ENCODE peak calls at places on chromosome 17, in six cellular contexts. A is Peyer's patch, U is cardiac muscle cell, S is transverse colon, T is neural progenitor cell, Q is heart left ventricle. H is an unnamed sample. For H3K4me1, the result is how much of the 10 kb centered on the place peaks cover.

GRCh38 chr17:72407336-72408121 is 286.7 kb downstream of the SOX9 start:
- DNase-seq in A (no peak), U (no peak), S (peak), T (no peak), Q (peak), H (peak)

GRCh38 chr17:44297975-44298374 is 10.4 kb upstream of the RUNDC3A start:
- DNase-seq in A (no peak), U (no peak), S (no peak), T (no peak), Q (no peak), H (no peak)

GRCh38 chr17:73770115-73770848 is 126.0 kb upstream of the SDK2 start:
- DNase-seq in A (no peak), U (peak), S (peak), T (no peak), Q (peak), H (peak)

GRCh38 chr17:16939271-16939576 is 32.7 kb downstream of the TNFRSF13B start:
- DNase-seq in A (no peak), U (no peak), S (no peak), T (no peak), Q (no peak), H (no peak)

GRCh38 chr17:39553326-39553945 is 54.3 kb downstream of the NEUROD2 start:
- DNase-seq in A (no peak), U (no peak), S (no peak), T (no peak), Q (no peak), H (no peak)

GRCh38 chr17:59400858-59401257 is 69.4 kb downstream of the YPEL2 start:
- DNase-seq in A (no peak), U (no peak), S (no peak), T (no peak), Q (no peak), H (no peak)

GRCh38 chr17:82631544-82631943 is 16.7 kb downstream of the WDR45B start:
- DNase-seq in A (no peak), U (no peak), S (no peak), T (no peak), Q (no peak), H (no peak)

GRCh38 chr17:10661377-10661906 is 4.3 kb upstream of the MYH3 start:
- DNase-seq in A (no peak), U (no peak), S (no peak), T (peak), Q (no peak), H (no peak)

GRCh38 chr17:18004345-18004744 is 31.7 kb downstream of the DRC3 start:
- DNase-seq in A (no peak), U (no peak), S (no peak), T (no peak), Q (no peak), H (no peak)

GRCh38 chr17:32609085-32609484 is 122.3 kb downstream of the CDK5R1 start:
- DNase-seq in A (peak), U (no peak), S (peak), T (no peak), Q (peak), H (peak)

GRCh38 chr17:76179496-76180467 is 38.7 kb upstream of the FOXJ1 start:
- DNase-seq in A (no peak), U (no peak), S (no peak), T (no peak), Q (no peak), H (no peak)

GRCh38 chr17:44688675-44689491 is 693 bp downstream of the CCDC43 start:
- DNase-seq in A (no peak), U (peak), S (no peak), T (no peak), Q (no peak), H (no peak)

GRCh38 chr17:21194688-21195087 is 19.3 kb downstream of the TMEM11 start:
- DNase-seq in A (peak), U (no peak), S (no peak), T (no peak), Q (no peak), H (no peak)

GRCh38 chr17:75856062-75856681 is 1.0 kb upstream of the WBP2 start:
- DNase-seq in A (peak), U (no peak), S (peak), T (no peak), Q (no peak), H (peak)

GRCh38 chr17:59105852-59106462 is 723 bp downstream of the TRIM37 start:
- DNase-seq in A (peak), U (no peak), S (peak), T (no peak), Q (peak), H (peak)

GRCh38 chr17:82238562-82239201 is 9.8 kb downstream of the SLC16A3 start:
- DNase-seq in A (peak), U (no peak), S (peak), T (no peak), Q (peak), H (peak)

GRCh38 chr17:45677770-45678169 is 106.3 kb upstream of the CRHR1 start:
- DNase-seq in A (no peak), U (no peak), S (no peak), T (no peak), Q (no peak), H (no peak)

GRCh38 chr17:74192950-74193781 is 10.3 kb upstream of the RPL38 start:
- DNase-seq in A (no peak), U (no peak), S (peak), T (no peak), Q (peak), H (peak)

GRCh38 chr17:48717367-48718161 is 4.8 kb downstream of the PRAC1 start:
- DNase-seq in A (no peak), U (no peak), S (no peak), T (no peak), Q (no peak), H (no peak)

GRCh38 chr17:16991349-16992009 is 19.6 kb upstream of the TNFRSF13B start:
- DNase-seq in A (peak), U (peak), S (peak), T (peak), Q (peak), H (peak)

GRCh38 chr17:46822388-46822921 is 4.0 kb upstream of the WNT3 start:
- DNase-seq in A (no peak), U (no peak), S (peak), T (no peak), Q (no peak), H (no peak)

GRCh38 chr17:77839324-77840155 is 119.0 kb upstream of the TNRC6C start:
- DNase-seq in A (no peak), U (no peak), S (peak), T (no peak), Q (no peak), H (no peak)

GRCh38 chr17:83006515-83007455 is 72.6 kb upstream of the METRNL start:
- DNase-seq in A (no peak), U (peak), S (no peak), T (no peak), Q (no peak), H (no peak)

GRCh38 chr17:64441772-64442549 is 7.0 kb upstream of the MILR1 start:
- DNase-seq in A (no peak), U (no peak), S (peak), T (no peak), Q (peak), H (peak)

GRCh38 chr17:43360739-43361498 is 37.9 kb upstream of the ARL4D start:
- DNase-seq in A (peak), U (peak), S (peak), T (peak), Q (peak), H (peak)

GRCh38 chr17:63740464-63741181 is 976 bp downstream of the STRADA start:
- DNase-seq in A (no peak), U (no peak), S (no peak), T (no peak), Q (no peak), H (no peak)

GRCh38 chr17:38727661-38728220 is 2.4 kb upstream of the CISD3 start:
- DNase-seq in A (no peak), U (no peak), S (no peak), T (no peak), Q (no peak), H (no peak)

GRCh38 chr17:82148011-82148410 is 50.0 kb upstream of the FASN start:
- DNase-seq in A (no peak), U (no peak), S (no peak), T (no peak), Q (no peak), H (no peak)

GRCh38 chr17:64174686-64175456 is 44.9 kb upstream of the ERN1 start:
- DNase-seq in A (no peak), U (no peak), S (no peak), T (no peak), Q (peak), H (peak)

GRCh38 chr17:69350911-69351310 is 24.0 kb upstream of the ABCA5 start:
- DNase-seq in A (no peak), U (no peak), S (no peak), T (no peak), Q (no peak), H (no peak)

DNA sequence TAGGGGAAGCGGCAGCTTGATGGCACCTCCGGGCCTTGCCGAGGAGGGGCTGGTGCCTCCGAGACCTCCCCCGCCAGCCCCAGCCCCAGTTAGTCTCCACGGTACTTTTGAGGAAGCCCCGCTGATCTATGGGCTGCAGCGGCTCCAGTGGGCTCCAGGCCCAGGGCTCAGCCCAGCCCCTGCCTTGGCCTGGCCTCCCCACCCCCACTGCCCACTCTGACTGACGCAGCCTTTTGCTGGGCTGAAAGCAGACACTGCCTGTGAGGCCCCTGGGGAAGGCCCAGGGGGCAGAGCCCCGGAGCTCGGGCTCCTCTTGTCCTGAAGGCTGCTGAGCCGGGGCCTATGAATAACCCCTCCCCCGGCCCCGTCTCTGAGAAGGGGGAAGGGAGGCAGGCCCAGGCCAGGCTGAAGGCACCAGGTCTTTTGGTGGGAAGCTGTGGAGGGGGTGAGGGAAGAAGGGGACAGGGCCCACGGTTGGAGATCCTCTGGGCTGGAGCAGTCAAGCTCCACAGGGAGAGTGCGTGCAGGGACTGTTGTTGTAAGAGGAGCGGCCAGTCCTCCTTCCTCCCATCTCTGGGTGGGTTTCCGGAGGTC is 7.5 kb upstream of the SMTNL2 start:
- DNase-seq in A (no peak), U (peak), S (no peak), T (peak), Q (no peak), H (no peak)
- H3K4me3 ChIP-seq in A (no peak), U (no peak), S (no peak), T (no peak), Q (no peak), H (no peak)

DNA sequence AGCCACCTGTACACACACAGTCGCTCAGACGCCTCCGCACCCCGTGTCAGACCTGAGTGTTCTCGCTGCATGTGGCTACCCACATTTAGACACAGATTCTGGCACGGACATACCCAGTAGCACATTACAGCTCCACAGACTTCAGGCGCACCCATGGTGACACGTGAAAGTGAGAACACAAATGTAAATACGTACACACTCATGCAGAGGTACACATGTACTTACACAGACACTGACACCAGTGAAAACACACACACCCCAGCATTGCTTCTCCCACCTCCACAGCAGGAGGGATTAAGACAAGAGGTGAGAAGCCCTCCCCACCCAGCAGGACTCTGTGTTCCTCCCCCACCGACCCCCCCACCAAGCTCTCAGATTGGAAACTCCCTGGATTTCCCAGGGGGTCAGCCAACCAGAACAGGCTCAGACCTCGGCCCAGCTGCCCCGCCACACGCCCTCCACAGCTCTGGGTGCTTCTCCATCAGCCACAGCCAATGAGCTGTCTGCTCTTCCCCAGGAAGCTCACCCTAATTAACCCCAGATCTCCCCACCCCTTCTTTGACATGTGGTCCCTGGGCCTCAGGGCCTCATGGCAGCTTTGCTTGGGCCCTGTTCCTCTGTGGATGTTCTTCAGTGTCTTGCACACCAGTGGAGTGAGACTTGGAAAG is 5.3 kb upstream of the FOXN1 start:
- DNase-seq in A (no peak), U (no peak), S (no peak), T (peak), Q (no peak), H (no peak)
- H3K4me1 ChIP-seq in A (under half), U (under half), S (under half), T (under half), Q (under half), H (under half)

DNA sequence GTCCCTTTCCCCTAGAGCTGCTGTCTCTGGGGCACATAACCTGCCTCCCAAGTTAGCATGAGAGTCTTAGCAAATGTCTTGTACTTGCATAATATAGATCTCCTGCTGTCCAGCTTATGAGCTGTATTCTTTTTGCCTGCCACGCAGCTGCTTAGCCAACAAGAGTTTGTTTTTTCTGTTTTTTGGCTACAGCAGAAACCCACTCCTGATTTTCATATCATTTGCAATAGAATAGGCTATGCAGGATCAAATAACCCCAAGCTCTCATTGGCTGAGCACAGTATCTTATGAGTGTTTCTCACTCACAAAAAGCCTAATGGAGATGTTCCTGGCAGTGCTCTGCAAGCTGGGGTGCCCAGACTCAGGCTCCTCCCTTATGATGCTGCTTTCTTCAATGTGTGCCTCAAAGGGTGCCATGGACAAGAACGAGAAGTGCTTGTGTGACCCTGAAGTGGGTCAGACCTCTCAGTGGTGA is 23.1 kb downstream of the B9D1 start:
- DNase-seq in A (no peak), U (no peak), S (no peak), T (no peak), Q (no peak), H (no peak)
- H3K27ac ChIP-seq in A (no peak), U (peak), S (no peak), T (no peak), Q (no peak), H (no peak)

GRCh38 chr17:80760501-80760900 is 215.9 kb downstream of the RPTOR start:
- DNase-seq in A (no peak), U (no peak), S (peak), T (no peak), Q (no peak), H (no peak)

GRCh38 chr17:80758793-80759673 is 214.4 kb downstream of the RPTOR start:
- DNase-seq in A (no peak), U (no peak), S (no peak), T (no peak), Q (peak), H (no peak)

GRCh38 chr17:80762076-80762475 is 217.4 kb downstream of the RPTOR start:
- DNase-seq in A (no peak), U (no peak), S (no peak), T (no peak), Q (no peak), H (no peak)

GRCh38 chr17:80763293-80763867 is 218.7 kb downstream of the RPTOR start:
- DNase-seq in A (no peak), U (no peak), S (no peak), T (no peak), Q (no peak), H (no peak)

GRCh38 chr17:80761421-80761871 is 216.8 kb downstream of the RPTOR start:
- DNase-seq in A (no peak), U (no peak), S (no peak), T (no peak), Q (no peak), H (no peak)
- H3K4me3 ChIP-seq in A (no peak), U (no peak), S (no peak), T (no peak), Q (no peak), H (no peak)

DNA sequence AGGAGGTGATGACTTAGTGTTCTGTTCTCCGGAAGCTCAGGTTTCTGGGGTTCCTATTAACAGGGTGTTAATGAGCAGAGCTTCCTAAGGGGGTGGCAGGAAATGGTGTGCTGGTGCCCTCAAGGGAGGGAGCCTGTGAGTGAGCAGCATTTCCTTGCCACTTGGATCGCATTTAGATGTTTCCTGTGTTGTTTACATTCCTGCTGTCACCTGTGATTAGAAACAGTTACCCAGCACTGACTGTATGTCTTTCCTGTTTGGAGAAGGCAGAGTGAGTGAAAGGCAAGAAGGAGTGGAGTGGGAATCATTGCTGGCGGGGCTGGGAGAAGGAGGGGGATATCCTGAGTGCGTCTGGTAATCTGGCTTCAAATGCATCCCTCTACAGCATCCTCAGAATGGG is 214.6 kb downstream of the CCDC182 start:
- DNase-seq in A (no peak), U (peak), S (no peak), T (no peak), Q (no peak), H (no peak)
- H3K4me1 ChIP-seq in A (under half), U (under half), S (under half), T (half or more), Q (under half), H (under half)